ENCODE peak calls at places on chromosomes 4 and X, in seven cellular contexts. One of them, this sample, is unnamed.

GRCh38 chrX:108139303-108139702 is 47.7 kb downstream of the ATG4A start:
- DNase-seq in GM13977: no peak
- DNase-seq in cardiac muscle cell: no peak
- DNase-seq in upper lobe of right lung: no peak
- DNase-seq in mammary epithelial cell: no peak
- DNase-seq in MM.1S: no peak
- DNase-seq in endothelial cell: no peak
- DNase-seq in this sample: no peak

GRCh38 chr4:3470244-3471097 is 7.4 kb downstream of the DOK7 start:
- DNase-seq in GM13977: no peak
- DNase-seq in cardiac muscle cell: peak
- DNase-seq in upper lobe of right lung: no peak
- DNase-seq in mammary epithelial cell: no peak
- DNase-seq in MM.1S: no peak
- DNase-seq in endothelial cell: no peak
- DNase-seq in this sample: no peak

GRCh38 chr4:57154926-57155325 is 44.7 kb upstream of the IGFBP7 start:
- DNase-seq in GM13977: no peak
- DNase-seq in cardiac muscle cell: no peak
- DNase-seq in upper lobe of right lung: no peak
- DNase-seq in mammary epithelial cell: no peak
- DNase-seq in MM.1S: no peak
- DNase-seq in endothelial cell: no peak
- DNase-seq in this sample: no peak

GRCh38 chr4:85489273-85489672 is 14.3 kb downstream of the ARHGAP24 start:
- DNase-seq in GM13977: no peak
- DNase-seq in cardiac muscle cell: peak
- DNase-seq in upper lobe of right lung: no peak
- DNase-seq in mammary epithelial cell: no peak
- DNase-seq in MM.1S: no peak
- DNase-seq in endothelial cell: no peak
- DNase-seq in this sample: no peak

GRCh38 chr4:188550296-188550695 is 411.1 kb downstream of the TRIML1 start:
- DNase-seq in GM13977: no peak
- DNase-seq in cardiac muscle cell: peak
- DNase-seq in upper lobe of right lung: no peak
- DNase-seq in mammary epithelial cell: no peak
- DNase-seq in MM.1S: no peak
- DNase-seq in endothelial cell: no peak
- DNase-seq in this sample: no peak

GRCh38 chr4:1775731-1776500 is 17.2 kb upstream of the FGFR3 start:
- DNase-seq in GM13977: no peak
- DNase-seq in cardiac muscle cell: no peak
- DNase-seq in upper lobe of right lung: no peak
- DNase-seq in mammary epithelial cell: peak
- DNase-seq in MM.1S: no peak
- DNase-seq in endothelial cell: no peak
- DNase-seq in this sample: no peak

GRCh38 chr4:116342143-116342542 is 743.2 kb downstream of the TRAM1L1 start:
- DNase-seq in GM13977: no peak
- DNase-seq in cardiac muscle cell: no peak
- DNase-seq in upper lobe of right lung: no peak
- DNase-seq in mammary epithelial cell: no peak
- DNase-seq in MM.1S: no peak
- DNase-seq in endothelial cell: no peak
- DNase-seq in this sample: no peak

GRCh38 chr4:114754616-114755015 is 156.0 kb downstream of the UGT8 start:
- DNase-seq in GM13977: no peak
- DNase-seq in cardiac muscle cell: no peak
- DNase-seq in upper lobe of right lung: no peak
- DNase-seq in mammary epithelial cell: no peak
- DNase-seq in MM.1S: no peak
- DNase-seq in endothelial cell: no peak
- DNase-seq in this sample: no peak

GRCh38 chrX:77431227-77431626 is 16.0 kb upstream of the FGF16 start:
- DNase-seq in GM13977: no peak
- DNase-seq in cardiac muscle cell: peak
- DNase-seq in upper lobe of right lung: no peak
- DNase-seq in mammary epithelial cell: no peak
- DNase-seq in MM.1S: no peak
- DNase-seq in endothelial cell: no peak
- DNase-seq in this sample: no peak

GRCh38 chr4:81650871-81651270 is 179.2 kb upstream of the RASGEF1B start:
- DNase-seq in GM13977: no peak
- DNase-seq in cardiac muscle cell: peak
- DNase-seq in upper lobe of right lung: no peak
- DNase-seq in mammary epithelial cell: no peak
- DNase-seq in MM.1S: no peak
- DNase-seq in endothelial cell: no peak
- DNase-seq in this sample: no peak

GRCh38 chr4:88828846-88829245 is 131.2 kb upstream of the NAP1L5 start:
- DNase-seq in GM13977: no peak
- DNase-seq in cardiac muscle cell: peak
- DNase-seq in upper lobe of right lung: no peak
- DNase-seq in mammary epithelial cell: no peak
- DNase-seq in MM.1S: no peak
- DNase-seq in endothelial cell: no peak
- DNase-seq in this sample: no peak

GRCh38 chr4:180610317-180610716 is 1632.9 kb upstream of the TENM3 start:
- DNase-seq in GM13977: no peak
- DNase-seq in cardiac muscle cell: no peak
- DNase-seq in upper lobe of right lung: no peak
- DNase-seq in mammary epithelial cell: peak
- DNase-seq in MM.1S: no peak
- DNase-seq in endothelial cell: no peak
- DNase-seq in this sample: no peak

GRCh38 chr4:75514949-75515612 is 808 bp downstream of the THAP6 start:
- DNase-seq in GM13977: no peak
- DNase-seq in cardiac muscle cell: no peak
- DNase-seq in upper lobe of right lung: no peak
- DNase-seq in mammary epithelial cell: peak
- DNase-seq in MM.1S: peak
- DNase-seq in endothelial cell: no peak
- DNase-seq in this sample: peak

GRCh38 chr4:138910914-138911336 is 104.7 kb upstream of the NOCT start:
- DNase-seq in GM13977: no peak
- DNase-seq in cardiac muscle cell: peak
- DNase-seq in upper lobe of right lung: peak
- DNase-seq in mammary epithelial cell: peak
- DNase-seq in MM.1S: no peak
- DNase-seq in endothelial cell: peak
- DNase-seq in this sample: no peak

GRCh38 chrX:154804957-154805695 is at the start of gene MPP1:
- DNase-seq in GM13977: peak
- DNase-seq in cardiac muscle cell: peak
- DNase-seq in upper lobe of right lung: peak
- DNase-seq in mammary epithelial cell: peak
- DNase-seq in MM.1S: peak
- DNase-seq in endothelial cell: peak
- DNase-seq in this sample: peak
- TF ChIP-seq CTCF in GM13977: no peak
- TF ChIP-seq CTCF in cardiac muscle cell: no peak
- TF ChIP-seq CTCF in upper lobe of right lung: no peak
- TF ChIP-seq CTCF in mammary epithelial cell: no peak
- TF ChIP-seq CTCF in MM.1S: no peak
- TF ChIP-seq CTCF in endothelial cell: no peak
- TF ChIP-seq CTCF in this sample: no peak

GRCh38 chr4:38314663-38315062 is 349.3 kb upstream of the KLF3 start:
- DNase-seq in GM13977: no peak
- DNase-seq in cardiac muscle cell: no peak
- DNase-seq in upper lobe of right lung: no peak
- DNase-seq in mammary epithelial cell: peak
- DNase-seq in MM.1S: no peak
- DNase-seq in endothelial cell: no peak
- DNase-seq in this sample: no peak

GRCh38 chr4:38316045-38316444 is 348.0 kb upstream of the KLF3 start:
- DNase-seq in GM13977: no peak
- DNase-seq in cardiac muscle cell: no peak
- DNase-seq in upper lobe of right lung: no peak
- DNase-seq in mammary epithelial cell: no peak
- DNase-seq in MM.1S: no peak
- DNase-seq in endothelial cell: no peak
- DNase-seq in this sample: no peak

GRCh38 chr4:38315296-38315695 is 348.7 kb upstream of the KLF3 start:
- DNase-seq in GM13977: no peak
- DNase-seq in cardiac muscle cell: no peak
- DNase-seq in upper lobe of right lung: no peak
- DNase-seq in mammary epithelial cell: no peak
- DNase-seq in MM.1S: no peak
- DNase-seq in endothelial cell: no peak
- DNase-seq in this sample: no peak

GRCh38 chr4:38313175-38313574 is 350.8 kb upstream of the KLF3 start:
- DNase-seq in GM13977: no peak
- DNase-seq in cardiac muscle cell: no peak
- DNase-seq in upper lobe of right lung: no peak
- DNase-seq in mammary epithelial cell: no peak
- DNase-seq in MM.1S: peak
- DNase-seq in endothelial cell: no peak
- DNase-seq in this sample: no peak

GRCh38 chr4:38313999-38314561 is 349.9 kb upstream of the KLF3 start:
- DNase-seq in GM13977: no peak
- DNase-seq in cardiac muscle cell: peak
- DNase-seq in upper lobe of right lung: no peak
- DNase-seq in mammary epithelial cell: peak
- DNase-seq in MM.1S: peak
- DNase-seq in endothelial cell: no peak
- DNase-seq in this sample: no peak
- TF ChIP-seq CTCF in GM13977: no peak
- TF ChIP-seq CTCF in cardiac muscle cell: no peak
- TF ChIP-seq CTCF in upper lobe of right lung: no peak
- TF ChIP-seq CTCF in mammary epithelial cell: no peak
- TF ChIP-seq CTCF in MM.1S: no peak
- TF ChIP-seq CTCF in endothelial cell: no peak
- TF ChIP-seq CTCF in this sample: no peak

GRCh38 chrX:24498181-24498580 is 33.1 kb downstream of the PDK3 start:
- DNase-seq in GM13977: no peak
- DNase-seq in cardiac muscle cell: peak
- DNase-seq in upper lobe of right lung: no peak
- DNase-seq in mammary epithelial cell: no peak
- DNase-seq in MM.1S: peak
- DNase-seq in endothelial cell: peak
- DNase-seq in this sample: peak
- TF ChIP-seq CTCF in GM13977: peak
- TF ChIP-seq CTCF in cardiac muscle cell: peak
- TF ChIP-seq CTCF in upper lobe of right lung: no peak
- TF ChIP-seq CTCF in mammary epithelial cell: peak
- TF ChIP-seq CTCF in MM.1S: peak
- TF ChIP-seq CTCF in endothelial cell: no peak
- TF ChIP-seq CTCF in this sample: no peak

GRCh38 chr4:72286185-72286584 is 254.4 kb downstream of the NPFFR2 start:
- DNase-seq in GM13977: peak
- DNase-seq in cardiac muscle cell: peak
- DNase-seq in upper lobe of right lung: no peak
- DNase-seq in mammary epithelial cell: peak
- DNase-seq in MM.1S: peak
- DNase-seq in endothelial cell: no peak
- DNase-seq in this sample: no peak
- TF ChIP-seq CTCF in GM13977: no peak
- TF ChIP-seq CTCF in cardiac muscle cell: no peak
- TF ChIP-seq CTCF in upper lobe of right lung: peak
- TF ChIP-seq CTCF in mammary epithelial cell: peak
- TF ChIP-seq CTCF in MM.1S: peak
- TF ChIP-seq CTCF in endothelial cell: peak
- TF ChIP-seq CTCF in this sample: no peak

GRCh38 chr4:127997534-127998388 is 32.6 kb downstream of the ABHD18 start:
- DNase-seq in GM13977: peak
- DNase-seq in cardiac muscle cell: peak
- DNase-seq in upper lobe of right lung: no peak
- DNase-seq in mammary epithelial cell: peak
- DNase-seq in MM.1S: peak
- DNase-seq in endothelial cell: no peak
- DNase-seq in this sample: peak
- TF ChIP-seq CTCF in GM13977: peak
- TF ChIP-seq CTCF in cardiac muscle cell: peak
- TF ChIP-seq CTCF in upper lobe of right lung: peak
- TF ChIP-seq CTCF in mammary epithelial cell: peak
- TF ChIP-seq CTCF in MM.1S: peak
- TF ChIP-seq CTCF in endothelial cell: no peak
- TF ChIP-seq CTCF in this sample: no peak

DNA sequence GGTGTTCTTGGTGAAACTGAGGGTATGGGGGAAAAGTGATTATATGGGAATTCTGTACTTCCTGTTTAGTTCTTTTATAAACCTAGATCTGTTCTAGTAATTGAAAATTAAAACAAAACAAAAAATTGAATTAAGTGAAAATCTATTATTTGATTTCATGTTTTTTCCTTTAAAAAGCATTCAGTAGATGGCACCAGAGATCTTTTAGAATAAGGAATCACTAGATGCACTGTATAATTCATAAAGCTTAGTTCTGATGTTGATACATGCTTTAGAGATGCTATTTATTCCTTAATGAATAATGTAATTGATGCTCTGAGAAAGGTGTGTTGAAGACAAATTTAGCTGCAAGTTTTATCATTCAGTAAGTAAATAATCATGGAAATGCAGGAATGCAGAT is 87.3 kb downstream of the LCORL start:
- DNase-seq in GM13977: no peak
- DNase-seq in cardiac muscle cell: peak
- DNase-seq in upper lobe of right lung: no peak
- DNase-seq in mammary epithelial cell: no peak
- DNase-seq in MM.1S: no peak
- DNase-seq in endothelial cell: no peak
- DNase-seq in this sample: no peak
- TF ChIP-seq CTCF in GM13977: no peak
- TF ChIP-seq CTCF in cardiac muscle cell: peak
- TF ChIP-seq CTCF in upper lobe of right lung: no peak
- TF ChIP-seq CTCF in mammary epithelial cell: peak
- TF ChIP-seq CTCF in MM.1S: peak
- TF ChIP-seq CTCF in endothelial cell: no peak
- TF ChIP-seq CTCF in this sample: no peak

This sample was measured in activated CD8-positive, alpha-beta T cell treated with anti-CD3 and anti-CD28 coated beads for 36 hours.